ENCODE peak calls at places on chromosomes 5 and 9, in eight cellular contexts. One of them, this sample, is unnamed.
A peak's percentile ranks its signal among the peaks of the same experiment; 100 is the strongest.

GRCh38 chr9:135736265-135736978 is 34.4 kb downstream of the KCNT1 start:
- DNase-seq in heart left ventricle: no peak
- DNase-seq in aorta: no peak
- DNase-seq in GM23248: no peak
- DNase-seq in H9: no peak
- DNase-seq in psoas muscle: no peak
- DNase-seq in colonic mucosa: no peak
- DNase-seq in CD8-positive, alpha-beta T cell: no peak
- DNase-seq in this sample: no peak

GRCh38 chr9:38016375-38017120 is 52.5 kb downstream of the SHB start:
- DNase-seq in colonic mucosa: no peak
- DNase-seq in psoas muscle: no peak
- DNase-seq in heart left ventricle: no peak
- DNase-seq in aorta: no peak
- DNase-seq in GM23248: peak; percentile 93
- DNase-seq in H9: no peak
- DNase-seq in CD8-positive, alpha-beta T cell: no peak
- DNase-seq in this sample: peak; percentile 17

GRCh38 chr9:69469136-69469535 is 144.1 kb downstream of the ENTREP1 start:
- DNase-seq in GM23248: no peak
- DNase-seq in heart left ventricle: no peak
- DNase-seq in CD8-positive, alpha-beta T cell: no peak
- DNase-seq in colonic mucosa: no peak
- DNase-seq in psoas muscle: no peak
- DNase-seq in aorta: no peak
- DNase-seq in H9: no peak
- DNase-seq in this sample: no peak

GRCh38 chr9:107180206-107180605 is 102.9 kb upstream of the RAD23B start:
- DNase-seq in heart left ventricle: no peak
- DNase-seq in H9: no peak
- DNase-seq in GM23248: no peak
- DNase-seq in psoas muscle: no peak
- DNase-seq in colonic mucosa: no peak
- DNase-seq in aorta: no peak
- DNase-seq in CD8-positive, alpha-beta T cell: no peak
- DNase-seq in this sample: no peak

GRCh38 chr5:6721442-6721841 is 8.2 kb downstream of the TENT4A start:
- DNase-seq in heart left ventricle: no peak
- DNase-seq in H9: no peak
- DNase-seq in CD8-positive, alpha-beta T cell: no peak
- DNase-seq in aorta: no peak
- DNase-seq in GM23248: peak; percentile 39
- DNase-seq in colonic mucosa: no peak
- DNase-seq in psoas muscle: no peak
- DNase-seq in this sample: peak; percentile 67

GRCh38 chr9:22203371-22204138 is 194.4 kb upstream of the CDKN2B start:
- DNase-seq in psoas muscle: no peak
- DNase-seq in aorta: no peak
- DNase-seq in H9: no peak
- DNase-seq in CD8-positive, alpha-beta T cell: no peak
- DNase-seq in colonic mucosa: no peak
- DNase-seq in heart left ventricle: no peak
- DNase-seq in GM23248: peak; percentile 79
- DNase-seq in this sample: no peak

GRCh38 chr9:105658351-105658750 is 3.9 kb upstream of the TAL2 start:
- DNase-seq in GM23248: no peak
- DNase-seq in CD8-positive, alpha-beta T cell: no peak
- DNase-seq in aorta: no peak
- DNase-seq in psoas muscle: no peak
- DNase-seq in heart left ventricle: no peak
- DNase-seq in colonic mucosa: no peak
- DNase-seq in H9: no peak
- DNase-seq in this sample: no peak

GRCh38 chr5:10173716-10174115 is 76.0 kb downstream of the ATPSCKMT start:
- DNase-seq in CD8-positive, alpha-beta T cell: no peak
- DNase-seq in H9: no peak
- DNase-seq in GM23248: no peak
- DNase-seq in aorta: no peak
- DNase-seq in psoas muscle: no peak
- DNase-seq in heart left ventricle: no peak
- DNase-seq in colonic mucosa: no peak
- DNase-seq in this sample: no peak

GRCh38 chr9:37466037-37466709 is 923 bp upstream of the ZBTB5 start:
- DNase-seq in GM23248: peak; percentile 94
- DNase-seq in psoas muscle: peak; percentile 88
- DNase-seq in CD8-positive, alpha-beta T cell: peak; percentile 21
- DNase-seq in heart left ventricle: peak; percentile 81
- DNase-seq in colonic mucosa: peak; percentile 81
- DNase-seq in H9: peak; percentile 88
- DNase-seq in aorta: peak; percentile 78
- DNase-seq in this sample: peak; percentile 74

GRCh38 chr5:168612996-168613395 is 33.8 kb upstream of the PANK3 start:
- DNase-seq in H9: no peak
- DNase-seq in aorta: no peak
- DNase-seq in colonic mucosa: peak; percentile 45
- DNase-seq in heart left ventricle: no peak
- DNase-seq in GM23248: peak; percentile 11
- DNase-seq in CD8-positive, alpha-beta T cell: no peak
- DNase-seq in psoas muscle: no peak
- DNase-seq in this sample: no peak

GRCh38 chr9:132187006-132187760 is 25.3 kb downstream of the NTNG2 start:
- DNase-seq in aorta: no peak
- DNase-seq in H9: peak; percentile 25
- DNase-seq in heart left ventricle: no peak
- DNase-seq in GM23248: no peak
- DNase-seq in CD8-positive, alpha-beta T cell: no peak
- DNase-seq in psoas muscle: no peak
- DNase-seq in colonic mucosa: no peak
- DNase-seq in this sample: peak; percentile 41

GRCh38 chr9:89418882-89419641 is 78.9 kb downstream of the SEMA4D start:
- DNase-seq in CD8-positive, alpha-beta T cell: peak; percentile 83
- DNase-seq in aorta: peak; percentile 50
- DNase-seq in heart left ventricle: no peak
- DNase-seq in GM23248: no peak
- DNase-seq in psoas muscle: no peak
- DNase-seq in H9: no peak
- DNase-seq in colonic mucosa: no peak
- DNase-seq in this sample: no peak

GRCh38 chr5:38556115-38556598 is 289 bp downstream of the LIFR start:
- DNase-seq in GM23248: peak; percentile 83
- DNase-seq in psoas muscle: peak; percentile 68
- DNase-seq in CD8-positive, alpha-beta T cell: no peak
- DNase-seq in aorta: no peak
- DNase-seq in colonic mucosa: no peak
- DNase-seq in heart left ventricle: no peak
- DNase-seq in H9: no peak
- DNase-seq in this sample: no peak

GRCh38 chr5:154465169-154465568 is 12.9 kb downstream of the HAND1 start:
- DNase-seq in colonic mucosa: no peak
- DNase-seq in heart left ventricle: no peak
- DNase-seq in psoas muscle: no peak
- DNase-seq in aorta: no peak
- DNase-seq in GM23248: peak; percentile 79
- DNase-seq in H9: no peak
- DNase-seq in CD8-positive, alpha-beta T cell: no peak
- DNase-seq in this sample: no peak

GRCh38 chr9:110106698-110107097 is 101.3 kb downstream of the C9orf152 start:
- DNase-seq in GM23248: no peak
- DNase-seq in psoas muscle: no peak
- DNase-seq in CD8-positive, alpha-beta T cell: no peak
- DNase-seq in H9: no peak
- DNase-seq in colonic mucosa: no peak
- DNase-seq in aorta: no peak
- DNase-seq in heart left ventricle: no peak
- DNase-seq in this sample: no peak

GRCh38 chr9:110111868-110112267 is 96.1 kb downstream of the C9orf152 start:
- DNase-seq in GM23248: no peak
- DNase-seq in colonic mucosa: no peak
- DNase-seq in H9: no peak
- DNase-seq in heart left ventricle: no peak
- DNase-seq in aorta: no peak
- DNase-seq in CD8-positive, alpha-beta T cell: no peak
- DNase-seq in psoas muscle: no peak
- DNase-seq in this sample: no peak

GRCh38 chr9:110112792-110113191 is 95.2 kb downstream of the C9orf152 start:
- DNase-seq in colonic mucosa: no peak
- DNase-seq in psoas muscle: no peak
- DNase-seq in heart left ventricle: no peak
- DNase-seq in H9: no peak
- DNase-seq in CD8-positive, alpha-beta T cell: no peak
- DNase-seq in aorta: no peak
- DNase-seq in GM23248: no peak
- DNase-seq in this sample: no peak

GRCh38 chr9:110110154-110110553 is 97.8 kb downstream of the C9orf152 start:
- DNase-seq in GM23248: no peak
- DNase-seq in aorta: no peak
- DNase-seq in heart left ventricle: no peak
- DNase-seq in psoas muscle: no peak
- DNase-seq in colonic mucosa: no peak
- DNase-seq in H9: no peak
- DNase-seq in CD8-positive, alpha-beta T cell: no peak
- DNase-seq in this sample: no peak

GRCh38 chr9:110109331-110110110 is 98.4 kb downstream of the C9orf152 start:
- DNase-seq in psoas muscle: no peak
- DNase-seq in CD8-positive, alpha-beta T cell: no peak
- DNase-seq in H9: no peak
- DNase-seq in heart left ventricle: no peak
- DNase-seq in colonic mucosa: no peak
- DNase-seq in aorta: no peak
- DNase-seq in GM23248: no peak
- DNase-seq in this sample: no peak
- H3K4me1 ChIP-seq in psoas muscle: no peaks in the 10 kb centered on the region
- H3K4me1 ChIP-seq in CD8-positive, alpha-beta T cell: no peaks in the 10 kb centered on the region
- H3K4me1 ChIP-seq in H9: peaks cover 11% of the 10 kb centered on the region
- H3K4me1 ChIP-seq in heart left ventricle: peaks cover 49% of the 10 kb centered on the region
- H3K4me1 ChIP-seq in colonic mucosa: no peaks in the 10 kb centered on the region
- H3K4me1 ChIP-seq in aorta: no peaks in the 10 kb centered on the region
- H3K4me1 ChIP-seq in GM23248: peaks cover 37% of the 10 kb centered on the region
- H3K4me1 ChIP-seq in this sample: peaks cover 7% of the 10 kb centered on the region

DNA sequence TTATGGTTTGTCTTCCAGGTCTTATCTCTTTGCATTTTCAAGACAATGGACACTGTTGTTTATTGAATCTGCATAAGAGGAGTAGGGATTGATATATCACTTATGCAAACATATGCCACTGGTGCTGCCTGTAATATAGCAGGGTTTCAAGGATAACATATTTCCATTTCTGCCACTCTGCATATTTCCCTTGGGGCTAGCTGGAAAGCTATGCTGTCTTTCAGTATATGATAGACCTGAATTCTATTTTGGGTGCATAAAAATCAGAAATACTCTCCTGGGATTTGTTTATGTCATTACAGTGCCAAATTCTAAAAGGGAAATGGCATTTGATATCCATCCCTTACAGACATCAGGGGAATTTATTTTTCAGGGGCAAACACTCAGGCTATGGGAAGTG is 400.2 kb downstream of the TLR4 start:
- DNase-seq in H9: no peak
- DNase-seq in heart left ventricle: no peak
- DNase-seq in aorta: no peak
- DNase-seq in colonic mucosa: no peak
- DNase-seq in GM23248: no peak
- DNase-seq in CD8-positive, alpha-beta T cell: no peak
- DNase-seq in psoas muscle: no peak
- DNase-seq in this sample: no peak
- H3K9me3 ChIP-seq in H9: no peaks in the 10 kb centered on the region
- H3K9me3 ChIP-seq in heart left ventricle: no peaks in the 10 kb centered on the region
- H3K9me3 ChIP-seq in aorta: no peaks in the 10 kb centered on the region
- H3K9me3 ChIP-seq in colonic mucosa: no peaks in the 10 kb centered on the region
- H3K9me3 ChIP-seq in GM23248: no peaks in the 10 kb centered on the region
- H3K9me3 ChIP-seq in CD8-positive, alpha-beta T cell: no peaks in the 10 kb centered on the region
- H3K9me3 ChIP-seq in psoas muscle: no peaks in the 10 kb centered on the region
- H3K9me3 ChIP-seq in this sample: no peaks in the 10 kb centered on the region

DNA sequence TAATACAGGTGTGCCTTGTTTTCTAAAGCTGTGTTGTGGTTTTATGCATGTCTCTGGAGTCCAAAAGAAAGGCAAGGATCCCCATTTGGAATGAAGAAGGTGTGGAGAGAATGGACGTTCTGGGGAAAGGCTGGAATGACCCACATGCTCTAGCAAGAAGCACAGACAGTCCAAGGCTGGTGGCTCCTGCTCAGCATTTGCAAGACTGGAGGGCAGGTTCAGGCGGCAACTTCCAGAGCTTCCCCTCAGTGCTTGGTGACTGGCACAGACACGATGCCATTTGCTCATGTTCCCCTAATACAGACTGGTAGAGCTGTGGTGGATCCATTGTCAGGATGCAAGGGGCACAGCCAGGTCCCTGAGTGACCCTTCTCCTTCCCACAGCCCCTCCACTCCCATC is 8.2 kb downstream of the SLC22A4 start:
- DNase-seq in psoas muscle: no peak
- DNase-seq in colonic mucosa: no peak
- DNase-seq in aorta: no peak
- DNase-seq in H9: no peak
- DNase-seq in heart left ventricle: no peak
- DNase-seq in GM23248: no peak
- DNase-seq in CD8-positive, alpha-beta T cell: no peak
- DNase-seq in this sample: no peak
- H3K4me1 ChIP-seq in psoas muscle: peaks cover 16% of the 10 kb centered on the region
- H3K4me1 ChIP-seq in colonic mucosa: peaks cover 3% of the 10 kb centered on the region
- H3K4me1 ChIP-seq in aorta: no peaks in the 10 kb centered on the region
- H3K4me1 ChIP-seq in H9: no peaks in the 10 kb centered on the region
- H3K4me1 ChIP-seq in heart left ventricle: peaks cover 14% of the 10 kb centered on the region
- H3K4me1 ChIP-seq in GM23248: peaks cover 9% of the 10 kb centered on the region
- H3K4me1 ChIP-seq in CD8-positive, alpha-beta T cell: no peaks in the 10 kb centered on the region
- H3K4me1 ChIP-seq in this sample: peaks cover 13% of the 10 kb centered on the region

GRCh38 chr9:8400378-8400777 is 600.8 kb upstream of the DMAC1 start:
- DNase-seq in heart left ventricle: no peak
- DNase-seq in psoas muscle: no peak
- DNase-seq in H9: no peak
- DNase-seq in colonic mucosa: no peak
- DNase-seq in CD8-positive, alpha-beta T cell: no peak
- DNase-seq in GM23248: no peak
- DNase-seq in aorta: no peak
- DNase-seq in this sample: no peak

GRCh38 chr9:8401961-8402701 is 602.6 kb upstream of the DMAC1 start:
- DNase-seq in colonic mucosa: no peak
- DNase-seq in heart left ventricle: no peak
- DNase-seq in GM23248: no peak
- DNase-seq in H9: no peak
- DNase-seq in psoas muscle: no peak
- DNase-seq in aorta: no peak
- DNase-seq in CD8-positive, alpha-beta T cell: no peak
- DNase-seq in this sample: no peak
- H3K9me3 ChIP-seq in colonic mucosa: no peaks in the 10 kb centered on the region
- H3K9me3 ChIP-seq in heart left ventricle: no peaks in the 10 kb centered on the region
- H3K9me3 ChIP-seq in GM23248: no peaks in the 10 kb centered on the region
- H3K9me3 ChIP-seq in H9: no peaks in the 10 kb centered on the region
- H3K9me3 ChIP-seq in psoas muscle: no peaks in the 10 kb centered on the region
- H3K9me3 ChIP-seq in aorta: no peaks in the 10 kb centered on the region
- H3K9me3 ChIP-seq in CD8-positive, alpha-beta T cell: no peaks in the 10 kb centered on the region
- H3K9me3 ChIP-seq in this sample: no peaks in the 10 kb centered on the region

DNA sequence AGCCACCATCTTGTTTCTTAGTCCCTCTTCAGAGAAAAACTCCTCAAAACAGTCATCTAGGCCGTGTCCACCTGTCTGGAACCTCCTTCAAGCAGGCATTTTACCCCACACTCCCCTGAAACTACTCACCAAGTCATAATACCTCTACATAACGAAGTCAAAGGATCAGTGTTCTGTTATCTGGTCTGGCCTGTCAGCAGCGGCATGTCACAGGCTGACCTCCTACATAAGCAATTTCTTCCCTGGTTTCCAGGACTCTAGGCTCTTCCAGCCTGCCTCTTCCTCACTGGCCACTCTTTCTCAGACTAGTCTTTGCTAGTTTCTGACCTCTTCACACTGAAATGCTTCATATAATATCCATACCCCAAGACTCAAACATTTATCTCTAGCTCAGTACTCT is 72.2 kb downstream of the SPTLC1 start:
- DNase-seq in H9: no peak
- DNase-seq in aorta: no peak
- DNase-seq in heart left ventricle: no peak
- DNase-seq in colonic mucosa: no peak
- DNase-seq in GM23248: no peak
- DNase-seq in CD8-positive, alpha-beta T cell: no peak
- DNase-seq in psoas muscle: no peak
- DNase-seq in this sample: no peak
- H3K4me1 ChIP-seq in H9: no peaks in the 10 kb centered on the region
- H3K4me1 ChIP-seq in aorta: no peaks in the 10 kb centered on the region
- H3K4me1 ChIP-seq in heart left ventricle: no peaks in the 10 kb centered on the region
- H3K4me1 ChIP-seq in colonic mucosa: no peaks in the 10 kb centered on the region
- H3K4me1 ChIP-seq in GM23248: no peaks in the 10 kb centered on the region
- H3K4me1 ChIP-seq in CD8-positive, alpha-beta T cell: no peaks in the 10 kb centered on the region
- H3K4me1 ChIP-seq in psoas muscle: no peaks in the 10 kb centered on the region
- H3K4me1 ChIP-seq in this sample: no peaks in the 10 kb centered on the region